ENCODE peak calls at places on chromosomes 1 and 21, in five cellular contexts. One of them, this sample, is unnamed.

GRCh38 chr1:58456470-58456869 is 90.1 kb downstream of the OMA1 start:
- DNase-seq in thyroid gland: no peak
- DNase-seq in brain microvascular endothelial cell: no peak
- DNase-seq in ovary: no peak
- DNase-seq in heart right ventricle: no peak
- DNase-seq in this sample: no peak

GRCh38 chr1:202575906-202576653 is 134.2 kb downstream of the SYT2 start:
- DNase-seq in thyroid gland: no peak
- DNase-seq in brain microvascular endothelial cell: no peak
- DNase-seq in ovary: no peak
- DNase-seq in heart right ventricle: no peak
- DNase-seq in this sample: no peak

GRCh38 chr1:94063379-94063778 is 57.6 kb downstream of the ABCA4 start:
- DNase-seq in thyroid gland: peak; percentile 63
- DNase-seq in brain microvascular endothelial cell: peak; percentile 81
- DNase-seq in ovary: peak; percentile 83
- DNase-seq in heart right ventricle: peak; percentile 40
- DNase-seq in this sample: peak; percentile 35

GRCh38 chr1:84164567-84165021 is 20.5 kb downstream of the PRKACB start:
- DNase-seq in thyroid gland: no peak
- DNase-seq in brain microvascular endothelial cell: no peak
- DNase-seq in ovary: no peak
- DNase-seq in heart right ventricle: no peak
- DNase-seq in this sample: no peak

GRCh38 chr1:180131510-180131909 is 23.2 kb upstream of the QSOX1 start:
- DNase-seq in thyroid gland: no peak
- DNase-seq in brain microvascular endothelial cell: peak; percentile 95
- DNase-seq in ovary: no peak
- DNase-seq in heart right ventricle: no peak
- DNase-seq in this sample: peak; percentile 82

GRCh38 chr1:205750683-205751651 is 985 bp upstream of the NUCKS1 start:
- DNase-seq in thyroid gland: no peak
- DNase-seq in brain microvascular endothelial cell: no peak
- DNase-seq in ovary: no peak
- DNase-seq in heart right ventricle: no peak
- DNase-seq in this sample: no peak

GRCh38 chr1:8639165-8639564 is 178.3 kb downstream of the RERE start:
- DNase-seq in thyroid gland: no peak
- DNase-seq in brain microvascular endothelial cell: no peak
- DNase-seq in ovary: no peak
- DNase-seq in heart right ventricle: no peak
- DNase-seq in this sample: no peak

GRCh38 chr1:151416231-151416630 is 16.9 kb downstream of the PSMB4 start:
- DNase-seq in thyroid gland: no peak
- DNase-seq in brain microvascular endothelial cell: peak; percentile 47
- DNase-seq in ovary: no peak
- DNase-seq in heart right ventricle: no peak
- DNase-seq in this sample: no peak

GRCh38 chr1:41806472-41807155 is 112.1 kb downstream of the HIVEP3 start:
- DNase-seq in thyroid gland: no peak
- DNase-seq in brain microvascular endothelial cell: no peak
- DNase-seq in ovary: no peak
- DNase-seq in heart right ventricle: no peak
- DNase-seq in this sample: no peak

GRCh38 chr1:12244078-12244477 is 14.2 kb downstream of the VPS13D start:
- DNase-seq in thyroid gland: no peak
- DNase-seq in brain microvascular endothelial cell: no peak
- DNase-seq in ovary: no peak
- DNase-seq in heart right ventricle: no peak
- DNase-seq in this sample: no peak

GRCh38 chr21:42112857-42113256 is 41.7 kb downstream of the UMODL1 start:
- DNase-seq in thyroid gland: no peak
- DNase-seq in brain microvascular endothelial cell: peak; percentile 24
- DNase-seq in ovary: no peak
- DNase-seq in heart right ventricle: no peak
- DNase-seq in this sample: peak; percentile 62

GRCh38 chr1:237138551-237138950 is 96.6 kb downstream of the RYR2 start:
- DNase-seq in thyroid gland: no peak
- DNase-seq in brain microvascular endothelial cell: no peak
- DNase-seq in ovary: no peak
- DNase-seq in heart right ventricle: no peak
- DNase-seq in this sample: no peak

GRCh38 chr1:229699613-229700242 is 73.7 kb downstream of the URB2 start:
- DNase-seq in thyroid gland: peak; percentile 24
- DNase-seq in brain microvascular endothelial cell: no peak
- DNase-seq in ovary: no peak
- DNase-seq in heart right ventricle: no peak
- DNase-seq in this sample: no peak

GRCh38 chr21:31235671-31236450 is 108.2 kb downstream of the TIAM1 start:
- DNase-seq in thyroid gland: no peak
- DNase-seq in brain microvascular endothelial cell: peak; percentile 61
- DNase-seq in ovary: no peak
- DNase-seq in heart right ventricle: no peak
- DNase-seq in this sample: no peak

GRCh38 chr21:28294046-28294445 is 698.6 kb downstream of the LTN1 start:
- DNase-seq in thyroid gland: no peak
- DNase-seq in brain microvascular endothelial cell: no peak
- DNase-seq in ovary: no peak
- DNase-seq in heart right ventricle: no peak
- DNase-seq in this sample: no peak

GRCh38 chr1:43267291-43267805 is 2.4 kb upstream of the TMEM125 start:
- DNase-seq in thyroid gland: peak; percentile 41
- DNase-seq in brain microvascular endothelial cell: peak; percentile 40
- DNase-seq in ovary: no peak
- DNase-seq in heart right ventricle: no peak
- DNase-seq in this sample: no peak

GRCh38 chr1:42422672-42423236 is 33.1 kb downstream of the ZMYND12 start:
- DNase-seq in thyroid gland: no peak
- DNase-seq in brain microvascular endothelial cell: no peak
- DNase-seq in ovary: no peak
- DNase-seq in heart right ventricle: peak; percentile 10
- DNase-seq in this sample: no peak

GRCh38 chr1:100861379-100861778 is 33.3 kb downstream of the EXTL2 start:
- DNase-seq in thyroid gland: no peak
- DNase-seq in brain microvascular endothelial cell: no peak
- DNase-seq in ovary: no peak
- DNase-seq in heart right ventricle: no peak
- DNase-seq in this sample: no peak

GRCh38 chr1:17746920-17747319 is 8.2 kb upstream of the ACTL8 start:
- DNase-seq in thyroid gland: no peak
- DNase-seq in brain microvascular endothelial cell: no peak
- DNase-seq in ovary: no peak
- DNase-seq in heart right ventricle: no peak
- DNase-seq in this sample: no peak

GRCh38 chr1:209383422-209383821 is 200.1 kb upstream of the CAMK1G start:
- DNase-seq in thyroid gland: no peak
- DNase-seq in brain microvascular endothelial cell: no peak
- DNase-seq in ovary: no peak
- DNase-seq in heart right ventricle: no peak
- DNase-seq in this sample: no peak

GRCh38 chr1:224080082-224080774 is 33.7 kb upstream of the FBXO28 start:
- DNase-seq in thyroid gland: no peak
- DNase-seq in brain microvascular endothelial cell: peak; percentile 32
- DNase-seq in ovary: no peak
- DNase-seq in heart right ventricle: no peak
- DNase-seq in this sample: no peak

GRCh38 chr1:50633465-50633864 is 210.2 kb upstream of the DMRTA2 start:
- DNase-seq in thyroid gland: no peak
- DNase-seq in brain microvascular endothelial cell: no peak
- DNase-seq in ovary: no peak
- DNase-seq in heart right ventricle: no peak
- DNase-seq in this sample: no peak

DNA sequence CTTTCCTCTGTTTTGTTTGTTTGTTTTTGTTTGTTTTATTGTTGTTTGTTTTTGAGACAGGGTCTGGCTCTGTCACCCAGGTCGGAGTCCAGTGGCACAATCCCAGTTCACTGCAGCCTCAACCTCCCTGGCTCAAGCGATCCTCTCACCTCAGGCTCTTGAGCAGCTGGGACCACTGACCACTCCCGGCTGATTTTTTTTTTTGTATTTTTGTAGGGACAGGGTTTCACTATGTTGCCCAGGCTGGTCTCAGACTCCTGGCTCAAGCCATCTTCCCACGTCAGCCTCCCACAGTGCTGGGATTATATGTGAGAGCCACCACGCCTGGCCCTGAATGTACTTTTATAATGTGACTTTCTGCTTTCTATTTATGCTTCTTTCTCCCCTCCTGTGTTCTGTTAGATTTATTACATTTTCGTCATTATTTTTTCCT is 5.0 kb upstream of the CALML6 start:
- DNase-seq in thyroid gland: no peak
- DNase-seq in brain microvascular endothelial cell: no peak
- DNase-seq in ovary: no peak
- DNase-seq in heart right ventricle: no peak
- DNase-seq in this sample: peak; percentile 13
- H3K4me3 ChIP-seq in thyroid gland: no peak overlapping the region
- H3K4me3 ChIP-seq in brain microvascular endothelial cell: peak overlapping the region; percentile 57
- H3K4me3 ChIP-seq in ovary: no peak overlapping the region
- H3K4me3 ChIP-seq in heart right ventricle: no peak overlapping the region
- H3K4me3 ChIP-seq in this sample: no peak overlapping the region

GRCh38 chr1:3638027-3638426 is 11.9 kb downstream of the WRAP73 start:
- DNase-seq in thyroid gland: no peak
- DNase-seq in brain microvascular endothelial cell: no peak
- DNase-seq in ovary: peak; percentile 16
- DNase-seq in heart right ventricle: no peak
- DNase-seq in this sample: no peak
- TF ChIP-seq CTCF in thyroid gland: no peak
- TF ChIP-seq CTCF in brain microvascular endothelial cell: no peak
- TF ChIP-seq CTCF in ovary: no peak
- TF ChIP-seq CTCF in heart right ventricle: no peak
- TF ChIP-seq CTCF in this sample: no peak

DNA sequence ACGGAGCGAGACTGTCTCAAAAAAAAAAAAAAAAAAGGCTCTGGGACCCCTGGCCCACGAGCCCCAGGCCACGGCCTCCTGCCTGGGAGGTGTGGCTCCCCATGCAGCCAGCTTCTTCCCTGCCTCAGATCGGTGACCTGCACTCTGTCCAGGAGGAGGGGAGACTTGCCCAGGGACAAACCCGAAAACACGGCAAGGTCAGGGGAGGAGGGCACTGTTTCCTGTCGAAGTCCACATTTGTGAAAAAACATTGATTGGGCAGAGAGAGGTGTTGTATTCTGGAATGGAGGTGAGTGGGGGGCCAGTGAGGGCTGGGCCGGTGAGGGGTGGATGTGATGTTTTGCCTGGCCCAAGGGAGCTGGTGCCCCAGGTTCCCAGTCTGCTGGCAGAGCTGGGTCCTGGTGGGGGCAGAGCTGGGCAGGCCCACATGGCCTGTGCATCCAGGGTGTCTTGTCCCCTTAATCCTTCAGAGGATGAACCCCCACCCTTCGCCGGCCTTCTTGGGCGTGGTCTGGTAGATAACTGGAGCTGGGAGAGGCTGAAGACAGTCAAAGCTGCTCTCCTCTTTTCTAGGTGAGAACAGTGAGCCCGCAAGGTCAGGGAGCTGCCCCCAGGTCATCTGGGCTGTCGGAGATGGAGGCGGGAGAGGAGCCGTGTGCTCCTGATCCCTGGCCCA is 12.4 kb upstream of the FAAP20 start:
- DNase-seq in thyroid gland: no peak
- DNase-seq in brain microvascular endothelial cell: no peak
- DNase-seq in ovary: peak; percentile 46
- DNase-seq in heart right ventricle: peak; percentile 36
- DNase-seq in this sample: peak; percentile 42
- H3K27ac ChIP-seq in thyroid gland: peak overlapping the region; percentile 74
- H3K27ac ChIP-seq in brain microvascular endothelial cell: no peak overlapping the region
- H3K27ac ChIP-seq in ovary: peak overlapping the region; percentile 88
- H3K27ac ChIP-seq in heart right ventricle: peak overlapping the region; percentile 94
- H3K27ac ChIP-seq in this sample: peak overlapping the region; percentile 66

GRCh38 chr1:222049176-222049575 is 307.3 kb upstream of the DUSP10 start:
- DNase-seq in thyroid gland: no peak
- DNase-seq in brain microvascular endothelial cell: no peak
- DNase-seq in ovary: no peak
- DNase-seq in heart right ventricle: no peak
- DNase-seq in this sample: no peak
- H3K4me3 ChIP-seq in thyroid gland: no peak overlapping the region
- H3K4me3 ChIP-seq in brain microvascular endothelial cell: no peak overlapping the region
- H3K4me3 ChIP-seq in ovary: no peak overlapping the region
- H3K4me3 ChIP-seq in heart right ventricle: no peak overlapping the region
- H3K4me3 ChIP-seq in this sample: no peak overlapping the region

GRCh38 chr1:114093624-114094302 is 59.9 kb downstream of the SYT6 start:
- DNase-seq in thyroid gland: no peak
- DNase-seq in brain microvascular endothelial cell: peak; percentile 22
- DNase-seq in ovary: no peak
- DNase-seq in heart right ventricle: no peak
- DNase-seq in this sample: no peak
- TF ChIP-seq CTCF in thyroid gland: no peak
- TF ChIP-seq CTCF in brain microvascular endothelial cell: peak; percentile 43
- TF ChIP-seq CTCF in ovary: no peak
- TF ChIP-seq CTCF in heart right ventricle: no peak
- TF ChIP-seq CTCF in this sample: no peak

DNA sequence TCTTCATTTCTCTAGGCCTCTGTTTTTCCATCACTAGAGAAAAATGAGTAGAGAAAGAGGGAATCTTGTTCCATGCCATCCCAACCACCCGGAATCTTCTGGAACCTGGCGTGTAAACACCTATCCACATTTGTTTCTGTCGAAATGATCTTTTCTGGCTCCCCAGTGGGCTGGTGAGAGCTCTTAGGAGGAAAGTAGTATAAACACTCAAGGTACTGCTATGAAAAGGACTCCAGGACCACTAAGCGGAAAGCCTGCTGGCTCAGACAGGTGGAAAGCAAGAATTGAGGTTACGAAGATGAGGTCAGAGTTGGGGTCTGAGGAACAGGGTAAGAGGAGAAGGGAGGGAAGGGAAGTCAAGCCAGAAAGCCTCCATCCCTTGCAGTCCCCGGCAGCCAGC is 90.8 kb downstream of the PLXNA2 start:
- DNase-seq in thyroid gland: peak; percentile 65
- DNase-seq in brain microvascular endothelial cell: no peak
- DNase-seq in ovary: no peak
- DNase-seq in heart right ventricle: no peak
- DNase-seq in this sample: no peak
- H3K27ac ChIP-seq in thyroid gland: peak overlapping the region; percentile 80
- H3K27ac ChIP-seq in brain microvascular endothelial cell: no peak overlapping the region
- H3K27ac ChIP-seq in ovary: no peak overlapping the region
- H3K27ac ChIP-seq in heart right ventricle: no peak overlapping the region
- H3K27ac ChIP-seq in this sample: no peak overlapping the region

DNA sequence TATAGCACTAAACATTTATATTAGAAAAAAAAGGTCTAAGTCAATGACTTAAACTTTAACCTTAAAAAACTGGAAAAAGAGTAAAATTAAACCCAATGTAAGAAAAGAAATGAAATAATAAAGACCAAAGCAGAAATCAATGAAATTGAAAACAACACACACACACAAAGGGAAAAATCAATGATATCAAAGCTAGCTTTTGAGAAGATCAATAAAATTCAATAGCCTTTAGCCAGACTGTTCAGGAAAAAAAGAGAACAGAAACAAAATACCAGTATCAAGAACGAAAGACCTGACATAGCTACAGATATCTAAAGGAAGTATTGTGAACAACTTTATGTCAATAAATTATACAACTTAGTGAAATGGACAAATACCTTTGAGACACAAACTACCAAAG is 7.1 kb downstream of the DHCR24 start:
- DNase-seq in thyroid gland: no peak
- DNase-seq in brain microvascular endothelial cell: no peak
- DNase-seq in ovary: no peak
- DNase-seq in heart right ventricle: no peak
- DNase-seq in this sample: no peak
- H3K4me3 ChIP-seq in thyroid gland: no peak overlapping the region
- H3K4me3 ChIP-seq in brain microvascular endothelial cell: no peak overlapping the region
- H3K4me3 ChIP-seq in ovary: no peak overlapping the region
- H3K4me3 ChIP-seq in heart right ventricle: no peak overlapping the region
- H3K4me3 ChIP-seq in this sample: no peak overlapping the region

This sample was measured in adrenal gland.